ENCODE peak calls at places on chromosomes 13 and 19, in seven cellular contexts. One of them, this sample, is unnamed.

GRCh38 chr13:32254916-32255743 is 60.0 kb downstream of the ZAR1L start:
- DNase-seq in vagina: no peak
- DNase-seq in activated CD8-positive, alpha-beta T cell treated with anti-CD3 and anti-CD28 coated beads for 36 hours: no peak
- DNase-seq in fibroblast of mammary gland: no peak
- DNase-seq in progenitor cell of endocrine pancreas: no peak
- DNase-seq in heart left ventricle: no peak
- DNase-seq in omental fat pad: no peak
- DNase-seq in this sample: no peak

GRCh38 chr19:4042731-4043082 is 24.0 kb downstream of the ZBTB7A start:
- DNase-seq in fibroblast of mammary gland: no peak
- DNase-seq in omental fat pad: no peak
- DNase-seq in progenitor cell of endocrine pancreas: no peak
- DNase-seq in vagina: no peak
- DNase-seq in activated CD8-positive, alpha-beta T cell treated with anti-CD3 and anti-CD28 coated beads for 36 hours: no peak
- DNase-seq in heart left ventricle: no peak
- DNase-seq in this sample: no peak

GRCh38 chr13:93603043-93603442 is 376.4 kb downstream of the GPC6 start:
- DNase-seq in progenitor cell of endocrine pancreas: no peak
- DNase-seq in fibroblast of mammary gland: peak; percentile 93
- DNase-seq in omental fat pad: no peak
- DNase-seq in heart left ventricle: no peak
- DNase-seq in vagina: no peak
- DNase-seq in activated CD8-positive, alpha-beta T cell treated with anti-CD3 and anti-CD28 coated beads for 36 hours: no peak
- DNase-seq in this sample: peak; percentile 17

GRCh38 chr13:18995259-18995873 is 186.3 kb downstream of the TUBA3C start:
- DNase-seq in vagina: no peak
- DNase-seq in activated CD8-positive, alpha-beta T cell treated with anti-CD3 and anti-CD28 coated beads for 36 hours: no peak
- DNase-seq in omental fat pad: no peak
- DNase-seq in fibroblast of mammary gland: no peak
- DNase-seq in heart left ventricle: no peak
- DNase-seq in progenitor cell of endocrine pancreas: no peak
- DNase-seq in this sample: no peak

GRCh38 chr19:16227837-16228636 is 30.3 kb downstream of the AP1M1 start:
- DNase-seq in activated CD8-positive, alpha-beta T cell treated with anti-CD3 and anti-CD28 coated beads for 36 hours: no peak
- DNase-seq in omental fat pad: no peak
- DNase-seq in progenitor cell of endocrine pancreas: no peak
- DNase-seq in fibroblast of mammary gland: no peak
- DNase-seq in heart left ventricle: no peak
- DNase-seq in vagina: no peak
- DNase-seq in this sample: no peak

GRCh38 chr13:52597676-52598075 is 44.6 kb upstream of the HNRNPA1L2 start:
- DNase-seq in heart left ventricle: no peak
- DNase-seq in omental fat pad: no peak
- DNase-seq in activated CD8-positive, alpha-beta T cell treated with anti-CD3 and anti-CD28 coated beads for 36 hours: no peak
- DNase-seq in progenitor cell of endocrine pancreas: no peak
- DNase-seq in fibroblast of mammary gland: no peak
- DNase-seq in vagina: no peak
- DNase-seq in this sample: no peak

GRCh38 chr19:56806639-56807038 is 33.9 kb downstream of the PEG3 start:
- DNase-seq in progenitor cell of endocrine pancreas: no peak
- DNase-seq in omental fat pad: no peak
- DNase-seq in vagina: no peak
- DNase-seq in fibroblast of mammary gland: no peak
- DNase-seq in activated CD8-positive, alpha-beta T cell treated with anti-CD3 and anti-CD28 coated beads for 36 hours: no peak
- DNase-seq in heart left ventricle: no peak
- DNase-seq in this sample: no peak

GRCh38 chr19:15902254-15902653 is 4.4 kb upstream of the CYP4F2 start:
- DNase-seq in vagina: no peak
- DNase-seq in omental fat pad: no peak
- DNase-seq in heart left ventricle: no peak
- DNase-seq in progenitor cell of endocrine pancreas: no peak
- DNase-seq in activated CD8-positive, alpha-beta T cell treated with anti-CD3 and anti-CD28 coated beads for 36 hours: no peak
- DNase-seq in fibroblast of mammary gland: no peak
- DNase-seq in this sample: no peak

GRCh38 chr13:113414335-113414734 is 39.0 kb downstream of the ADPRHL1 start:
- DNase-seq in heart left ventricle: no peak
- DNase-seq in fibroblast of mammary gland: no peak
- DNase-seq in vagina: no peak
- DNase-seq in progenitor cell of endocrine pancreas: no peak
- DNase-seq in activated CD8-positive, alpha-beta T cell treated with anti-CD3 and anti-CD28 coated beads for 36 hours: no peak
- DNase-seq in omental fat pad: no peak
- DNase-seq in this sample: no peak

GRCh38 chr13:26007261-26007765 is 44.5 kb downstream of the SHISA2 start:
- DNase-seq in heart left ventricle: no peak
- DNase-seq in fibroblast of mammary gland: no peak
- DNase-seq in progenitor cell of endocrine pancreas: no peak
- DNase-seq in vagina: no peak
- DNase-seq in activated CD8-positive, alpha-beta T cell treated with anti-CD3 and anti-CD28 coated beads for 36 hours: no peak
- DNase-seq in omental fat pad: no peak
- DNase-seq in this sample: no peak

GRCh38 chr19:40321076-40321475 is 27.1 kb downstream of the C19orf47 start:
- DNase-seq in omental fat pad: no peak
- DNase-seq in vagina: no peak
- DNase-seq in fibroblast of mammary gland: no peak
- DNase-seq in heart left ventricle: no peak
- DNase-seq in progenitor cell of endocrine pancreas: no peak
- DNase-seq in activated CD8-positive, alpha-beta T cell treated with anti-CD3 and anti-CD28 coated beads for 36 hours: no peak
- DNase-seq in this sample: no peak

GRCh38 chr13:34340534-34340933 is 522.6 kb downstream of the RFC3 start:
- DNase-seq in activated CD8-positive, alpha-beta T cell treated with anti-CD3 and anti-CD28 coated beads for 36 hours: no peak
- DNase-seq in fibroblast of mammary gland: peak; percentile 84
- DNase-seq in progenitor cell of endocrine pancreas: no peak
- DNase-seq in vagina: no peak
- DNase-seq in omental fat pad: no peak
- DNase-seq in heart left ventricle: no peak
- DNase-seq in this sample: no peak

GRCh38 chr19:33201473-33201872 is 7.3 kb downstream of the LRP3 start:
- DNase-seq in fibroblast of mammary gland: no peak
- DNase-seq in heart left ventricle: no peak
- DNase-seq in vagina: no peak
- DNase-seq in omental fat pad: no peak
- DNase-seq in progenitor cell of endocrine pancreas: no peak
- DNase-seq in activated CD8-positive, alpha-beta T cell treated with anti-CD3 and anti-CD28 coated beads for 36 hours: no peak
- DNase-seq in this sample: no peak

GRCh38 chr19:45177817-45178261 is at the start of gene TRAPPC6A:
- DNase-seq in fibroblast of mammary gland: peak; percentile 83
- DNase-seq in vagina: no peak
- DNase-seq in heart left ventricle: no peak
- DNase-seq in omental fat pad: no peak
- DNase-seq in progenitor cell of endocrine pancreas: no peak
- DNase-seq in activated CD8-positive, alpha-beta T cell treated with anti-CD3 and anti-CD28 coated beads for 36 hours: no peak
- DNase-seq in this sample: no peak

GRCh38 chr19:45179063-45179847 is 671 bp downstream of the BLOC1S3 start:
- DNase-seq in fibroblast of mammary gland: peak; percentile 22
- DNase-seq in omental fat pad: no peak
- DNase-seq in progenitor cell of endocrine pancreas: no peak
- DNase-seq in activated CD8-positive, alpha-beta T cell treated with anti-CD3 and anti-CD28 coated beads for 36 hours: peak; percentile 64
- DNase-seq in vagina: no peak
- DNase-seq in heart left ventricle: peak; percentile 45
- DNase-seq in this sample: no peak

GRCh38 chr19:45179848-45180370 is 1.3 kb downstream of the BLOC1S3 start:
- DNase-seq in progenitor cell of endocrine pancreas: no peak
- DNase-seq in activated CD8-positive, alpha-beta T cell treated with anti-CD3 and anti-CD28 coated beads for 36 hours: no peak
- DNase-seq in heart left ventricle: no peak
- DNase-seq in fibroblast of mammary gland: no peak
- DNase-seq in omental fat pad: no peak
- DNase-seq in vagina: no peak
- DNase-seq in this sample: no peak

GRCh38 chr19:45175663-45176345 is 2.2 kb downstream of the TRAPPC6A start:
- DNase-seq in omental fat pad: no peak
- DNase-seq in activated CD8-positive, alpha-beta T cell treated with anti-CD3 and anti-CD28 coated beads for 36 hours: no peak
- DNase-seq in vagina: no peak
- DNase-seq in heart left ventricle: no peak
- DNase-seq in fibroblast of mammary gland: peak; percentile 61
- DNase-seq in progenitor cell of endocrine pancreas: no peak
- DNase-seq in this sample: no peak

DNA sequence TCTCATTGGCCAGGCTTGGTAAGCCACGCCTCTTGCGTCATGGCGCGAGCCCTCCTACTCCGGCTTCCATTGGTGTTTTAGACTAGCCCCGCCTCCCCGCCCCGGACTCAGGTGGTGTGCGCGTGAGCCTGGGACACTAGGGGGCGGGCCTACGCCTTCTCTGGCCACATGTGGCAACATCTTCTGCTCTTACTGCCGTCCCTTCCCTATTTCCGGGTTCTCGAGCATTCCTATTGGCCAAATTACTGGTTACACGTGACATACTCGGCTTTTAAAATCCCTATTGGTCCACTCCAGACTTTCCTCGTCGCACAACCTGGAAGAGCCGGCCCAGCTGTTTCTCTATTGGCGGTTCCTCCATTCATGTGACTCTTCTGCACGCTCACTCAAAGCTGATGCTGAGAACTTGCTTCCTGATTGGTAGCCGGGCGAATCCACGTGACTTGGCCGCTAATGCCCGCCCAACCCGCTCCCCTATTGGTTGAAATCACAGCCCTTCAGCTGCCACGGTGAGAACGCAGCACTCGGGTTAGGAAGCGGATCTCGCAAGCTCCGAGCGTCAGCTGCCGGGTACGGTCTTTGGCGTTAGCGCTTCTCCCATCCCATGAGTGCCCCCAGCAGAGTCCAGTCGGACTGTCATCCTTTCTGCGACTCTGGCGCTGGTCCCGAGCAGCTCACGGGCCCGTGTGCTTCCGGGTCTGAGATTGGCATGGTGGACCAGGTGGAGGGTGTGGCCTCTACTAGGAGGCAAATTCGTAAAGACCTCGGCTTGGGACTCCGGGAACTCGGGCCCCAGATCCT is at the start of gene BLOC1S3:
- DNase-seq in omental fat pad: peak; percentile 99
- DNase-seq in progenitor cell of endocrine pancreas: peak; percentile 99
- DNase-seq in fibroblast of mammary gland: peak; percentile 100
- DNase-seq in heart left ventricle: peak; percentile 100
- DNase-seq in vagina: peak; percentile 100
- DNase-seq in activated CD8-positive, alpha-beta T cell treated with anti-CD3 and anti-CD28 coated beads for 36 hours: peak; percentile 100
- DNase-seq in this sample: peak; percentile 100
- TF ChIP-seq CTCF in omental fat pad: no peak
- TF ChIP-seq CTCF in progenitor cell of endocrine pancreas: peak; percentile 60
- TF ChIP-seq CTCF in fibroblast of mammary gland: peak; percentile 10
- TF ChIP-seq CTCF in heart left ventricle: peak; percentile 64
- TF ChIP-seq CTCF in vagina: peak; percentile 43
- TF ChIP-seq CTCF in activated CD8-positive, alpha-beta T cell treated with anti-CD3 and anti-CD28 coated beads for 36 hours: no peak
- TF ChIP-seq CTCF in this sample: peak; percentile 36

GRCh38 chr13:90968510-90968909 is 379.0 kb upstream of the MIR17HG start:
- DNase-seq in omental fat pad: no peak
- DNase-seq in heart left ventricle: no peak
- DNase-seq in progenitor cell of endocrine pancreas: no peak
- DNase-seq in vagina: no peak
- DNase-seq in activated CD8-positive, alpha-beta T cell treated with anti-CD3 and anti-CD28 coated beads for 36 hours: peak; percentile 5
- DNase-seq in fibroblast of mammary gland: peak; percentile 1
- DNase-seq in this sample: no peak
- TF ChIP-seq CTCF in omental fat pad: no peak
- TF ChIP-seq CTCF in heart left ventricle: peak; percentile 16
- TF ChIP-seq CTCF in progenitor cell of endocrine pancreas: peak; percentile 70
- TF ChIP-seq CTCF in vagina: no peak
- TF ChIP-seq CTCF in activated CD8-positive, alpha-beta T cell treated with anti-CD3 and anti-CD28 coated beads for 36 hours: no peak
- TF ChIP-seq CTCF in fibroblast of mammary gland: peak; percentile 6
- TF ChIP-seq CTCF in this sample: peak; percentile 70

GRCh38 chr19:7327802-7328201 is 20.9 kb upstream of the ARHGEF18 start:
- DNase-seq in heart left ventricle: no peak
- DNase-seq in activated CD8-positive, alpha-beta T cell treated with anti-CD3 and anti-CD28 coated beads for 36 hours: no peak
- DNase-seq in fibroblast of mammary gland: no peak
- DNase-seq in progenitor cell of endocrine pancreas: no peak
- DNase-seq in vagina: no peak
- DNase-seq in omental fat pad: no peak
- DNase-seq in this sample: no peak

GRCh38 chr19:7331446-7331845 is 17.3 kb upstream of the ARHGEF18 start:
- DNase-seq in vagina: no peak
- DNase-seq in progenitor cell of endocrine pancreas: no peak
- DNase-seq in heart left ventricle: no peak
- DNase-seq in fibroblast of mammary gland: no peak
- DNase-seq in activated CD8-positive, alpha-beta T cell treated with anti-CD3 and anti-CD28 coated beads for 36 hours: no peak
- DNase-seq in omental fat pad: no peak
- DNase-seq in this sample: no peak

GRCh38 chr19:7326105-7326877 is 22.4 kb upstream of the ARHGEF18 start:
- DNase-seq in heart left ventricle: no peak
- DNase-seq in omental fat pad: no peak
- DNase-seq in fibroblast of mammary gland: peak; percentile 36
- DNase-seq in activated CD8-positive, alpha-beta T cell treated with anti-CD3 and anti-CD28 coated beads for 36 hours: peak; percentile 75
- DNase-seq in progenitor cell of endocrine pancreas: no peak
- DNase-seq in vagina: no peak
- DNase-seq in this sample: no peak

GRCh38 chr19:7333198-7334118 is 15.3 kb upstream of the ARHGEF18 start:
- DNase-seq in vagina: no peak
- DNase-seq in fibroblast of mammary gland: peak; percentile 12
- DNase-seq in activated CD8-positive, alpha-beta T cell treated with anti-CD3 and anti-CD28 coated beads for 36 hours: no peak
- DNase-seq in omental fat pad: no peak
- DNase-seq in progenitor cell of endocrine pancreas: no peak
- DNase-seq in heart left ventricle: peak; percentile 74
- DNase-seq in this sample: no peak

DNA sequence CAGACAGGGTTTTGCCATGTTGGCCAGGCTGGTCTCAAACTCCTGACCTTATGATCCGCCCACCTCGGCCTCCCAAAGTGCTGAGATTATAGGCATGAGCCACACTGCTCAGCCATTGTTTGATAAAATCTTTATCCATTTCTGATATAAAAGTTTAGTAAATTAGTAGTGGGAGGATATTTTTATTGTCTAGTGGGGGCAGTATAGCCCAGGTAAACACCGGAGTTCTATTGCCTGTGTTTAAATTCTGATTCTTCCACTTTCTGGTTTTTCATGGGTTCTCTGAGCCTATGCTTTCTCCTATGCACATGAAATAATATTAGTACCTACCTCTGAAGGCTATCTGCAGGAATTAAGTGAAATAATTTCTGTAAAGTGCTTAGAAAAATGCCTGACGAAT is 20.1 kb upstream of the ARHGEF18 start:
- DNase-seq in vagina: no peak
- DNase-seq in fibroblast of mammary gland: no peak
- DNase-seq in progenitor cell of endocrine pancreas: no peak
- DNase-seq in omental fat pad: no peak
- DNase-seq in activated CD8-positive, alpha-beta T cell treated with anti-CD3 and anti-CD28 coated beads for 36 hours: no peak
- DNase-seq in heart left ventricle: no peak
- DNase-seq in this sample: no peak
- TF ChIP-seq CTCF in vagina: no peak
- TF ChIP-seq CTCF in fibroblast of mammary gland: no peak
- TF ChIP-seq CTCF in progenitor cell of endocrine pancreas: no peak
- TF ChIP-seq CTCF in omental fat pad: no peak
- TF ChIP-seq CTCF in activated CD8-positive, alpha-beta T cell treated with anti-CD3 and anti-CD28 coated beads for 36 hours: no peak
- TF ChIP-seq CTCF in heart left ventricle: no peak
- TF ChIP-seq CTCF in this sample: no peak

DNA sequence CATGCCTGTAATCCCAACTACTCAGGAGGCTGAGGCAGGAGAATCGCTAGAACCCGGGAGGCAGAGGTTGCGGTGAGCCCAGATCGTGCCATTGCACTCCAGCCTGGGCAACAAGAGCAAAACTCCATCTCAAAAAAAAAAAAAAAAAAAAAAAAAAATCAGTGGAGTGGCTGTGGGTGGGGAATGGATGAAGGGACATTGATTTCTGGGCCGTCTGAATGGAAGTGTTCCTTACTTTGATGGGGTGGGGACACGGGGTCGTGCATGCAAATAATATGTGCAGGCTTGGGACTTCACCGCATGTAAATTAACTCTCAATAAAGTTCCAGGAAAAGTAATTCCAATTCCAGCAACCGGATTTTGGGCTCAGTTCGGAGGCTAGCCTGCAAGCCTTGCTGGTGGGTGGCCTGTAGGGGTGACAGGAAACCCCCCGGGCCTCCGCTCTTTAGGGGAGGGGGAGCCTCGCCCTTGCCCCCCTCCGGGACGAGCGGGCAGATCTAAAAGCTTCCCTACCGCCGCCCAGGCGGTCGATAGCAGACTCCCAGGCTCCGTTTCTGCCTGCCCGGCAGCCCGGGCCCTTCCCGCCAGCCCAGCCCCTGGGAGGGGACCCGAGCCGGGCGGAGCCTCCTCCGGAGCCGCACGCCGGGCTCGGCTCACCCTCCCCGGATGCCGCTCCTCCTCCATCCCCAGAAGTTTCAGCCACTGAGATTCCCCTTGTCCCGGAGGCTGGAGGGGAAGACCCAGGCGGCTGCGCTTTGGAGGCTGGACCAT is 48.0 kb upstream of the ADGRE5 start:
- DNase-seq in progenitor cell of endocrine pancreas: peak; percentile 18
- DNase-seq in activated CD8-positive, alpha-beta T cell treated with anti-CD3 and anti-CD28 coated beads for 36 hours: no peak
- DNase-seq in fibroblast of mammary gland: peak; percentile 31
- DNase-seq in omental fat pad: no peak
- DNase-seq in vagina: no peak
- DNase-seq in heart left ventricle: no peak
- DNase-seq in this sample: no peak
- TF ChIP-seq CTCF in progenitor cell of endocrine pancreas: no peak
- TF ChIP-seq CTCF in activated CD8-positive, alpha-beta T cell treated with anti-CD3 and anti-CD28 coated beads for 36 hours: no peak
- TF ChIP-seq CTCF in fibroblast of mammary gland: no peak
- TF ChIP-seq CTCF in omental fat pad: no peak
- TF ChIP-seq CTCF in vagina: no peak
- TF ChIP-seq CTCF in heart left ventricle: no peak
- TF ChIP-seq CTCF in this sample: no peak